ENCODE peak calls at places on chromosomes 7 and 10, in four cellular contexts. N is activated CD4-positive, alpha-beta T cell treated with anti-CD3 and anti-CD28 coated beads, Interleukin-2, amount 10 ng/mL, durations not matched to agents 7 days and 5 days; I is central memory CD4-positive, alpha-beta T cell; S is transverse colon. T is an unnamed sample.

GRCh38 chr10:69123306-69123746 is 652 bp upstream of the VPS26A start:
- DNase-seq in N (no peak), I (no peak), S (peak), T (no peak)

GRCh38 chr7:21944616-21945373 is 904 bp downstream of the CDCA7L start:
- DNase-seq in N (peak), I (peak), S (peak), T (peak)

GRCh38 chr10:113438660-113439059 is 114.2 kb upstream of the HABP2 start:
- DNase-seq in N (no peak), I (no peak), S (no peak), T (no peak)

GRCh38 chr7:43701929-43702328 is 27.4 kb downstream of the COA1 start:
- DNase-seq in N (no peak), I (no peak), S (no peak), T (no peak)

GRCh38 chr10:30630571-30630970 is 1.0 kb upstream of the LYZL2 start:
- DNase-seq in N (no peak), I (no peak), S (no peak), T (no peak)

GRCh38 chr7:47337531-47337930 is 244.4 kb downstream of the TNS3 start:
- DNase-seq in N (no peak), I (no peak), S (no peak), T (no peak)

GRCh38 chr10:92222603-92223275 is 68.1 kb downstream of the CPEB3 start:
- DNase-seq in N (no peak), I (no peak), S (no peak), T (no peak)

GRCh38 chr7:107643407-107643806 is 17.2 kb upstream of the SLC26A4 start:
- DNase-seq in N (no peak), I (no peak), S (no peak), T (no peak)

GRCh38 chr10:51960494-51960895 is 261.1 kb upstream of the CSTF2T start:
- DNase-seq in N (peak), I (no peak), S (no peak), T (peak)

GRCh38 chr7:102875700-102876192 is 37.1 kb upstream of the LRRC17 start:
- DNase-seq in N (peak), I (no peak), S (no peak), T (no peak)

GRCh38 chr7:104328308-104328969 is at the start of gene LHFPL3:
- DNase-seq in N (no peak), I (no peak), S (no peak), T (no peak)

GRCh38 chr10:70849582-70850016 is 33.9 kb downstream of the SGPL1 start:
- DNase-seq in N (no peak), I (no peak), S (no peak), T (no peak)

GRCh38 chr7:106869954-106870353 is 4.9 kb downstream of the PIK3CG start:
- DNase-seq in N (no peak), I (no peak), S (no peak), T (no peak)

GRCh38 chr7:77855371-77856083 is 57.0 kb downstream of the PHTF2 start:
- DNase-seq in N (no peak), I (no peak), S (no peak), T (no peak)